ENCODE peak calls at places on chromosome 16, in four cellular contexts. T is brain microvascular endothelial cell, Z is fibroblast of lung, C is ovary. R is an unnamed sample.

GRCh38 chr16:797120-797420 is 3.5 kb downstream of the GNG13 start:
- DNase-seq in T (no peak), Z (no peak), C (no peak), R (no peak)

GRCh38 chr16:88455610-88456355 is 2.7 kb downstream of the ZFPM1 start:
- DNase-seq in T (peak), Z (peak), C (peak), R (peak)

GRCh38 chr16:10180771-10181163 is 1.5 kb downstream of the GRIN2A start:
- DNase-seq in T (no peak), Z (peak), C (peak), R (peak)

GRCh38 chr16:75733305-75734141 is 7.2 kb upstream of the CPHXL start:
- DNase-seq in T (peak), Z (peak), C (peak), R (peak)

GRCh38 chr16:87681990-87682570 is 79.8 kb downstream of the JPH3 start:
- DNase-seq in T (peak), Z (peak), C (no peak), R (peak)

GRCh38 chr16:1789643-1790045 is 3.9 kb downstream of the IGFALS start:
- DNase-seq in T (no peak), Z (no peak), C (peak), R (no peak)

GRCh38 chr16:75244844-75245758 is 6.3 kb downstream of the BCAR1 start:
- DNase-seq in T (peak), Z (peak), C (peak), R (no peak)

GRCh38 chr16:85103096-85104079 is 8.9 kb downstream of the CIBAR2 start:
- DNase-seq in T (no peak), Z (no peak), C (no peak), R (no peak)

GRCh38 chr16:30786115-30786935 is 680 bp downstream of the ZNF629 start:
- DNase-seq in T (peak), Z (peak), C (peak), R (peak)

GRCh38 chr16:11796227-11797165 is 562 bp downstream of the ZC3H7A start:
- DNase-seq in T (no peak), Z (peak), C (peak), R (no peak)

GRCh38 chr16:53775821-53776431 is 72.0 kb downstream of the FTO start:
- DNase-seq in T (peak), Z (peak), C (no peak), R (peak)

GRCh38 chr16:4942481-4942880 is 5.5 kb upstream of the PPL start:
- DNase-seq in T (no peak), Z (no peak), C (no peak), R (no peak)
- H3K27ac ChIP-seq in T (no peak), Z (peak), C (peak), R (no peak)

DNA sequence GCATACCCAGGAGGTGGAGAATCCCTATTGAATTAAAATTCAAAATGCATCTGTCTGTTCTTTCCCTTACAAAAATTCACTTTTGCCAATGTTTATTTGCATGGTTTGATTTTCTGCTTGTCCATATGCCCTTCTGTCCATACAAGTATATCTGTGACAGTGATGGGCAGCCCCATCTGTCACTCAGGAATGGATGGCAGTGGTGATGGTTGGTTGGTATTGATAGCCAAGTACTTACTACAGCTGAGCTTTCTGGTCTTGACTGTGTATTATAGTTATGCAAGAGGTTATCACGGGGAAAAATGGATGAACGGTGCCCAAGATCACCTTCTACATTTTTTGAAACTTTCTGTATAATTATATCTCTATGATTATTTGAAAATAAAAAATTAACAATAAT is 171.0 kb downstream of the RBFOX1 start:
- DNase-seq in T (no peak), Z (no peak), C (no peak), R (no peak)
- H3K27ac ChIP-seq in T (no peak), Z (no peak), C (no peak), R (no peak)

GRCh38 chr16:50607051-50607431 is 58.8 kb downstream of the NKD1 start:
- DNase-seq in T (no peak), Z (no peak), C (no peak), R (no peak)
- H3K27ac ChIP-seq in T (no peak), Z (no peak), C (no peak), R (no peak)

GRCh38 chr16:79329163-79329521 is 271.4 kb downstream of the MAF start:
- DNase-seq in T (no peak), Z (no peak), C (no peak), R (no peak)

GRCh38 chr16:79329967-79330366 is 270.6 kb downstream of the MAF start:
- DNase-seq in T (no peak), Z (no peak), C (no peak), R (no peak)

GRCh38 chr16:79328327-79329162 is 272.0 kb downstream of the MAF start:
- DNase-seq in T (no peak), Z (no peak), C (no peak), R (no peak)

GRCh38 chr16:79334127-79334526 is 266.4 kb downstream of the MAF start:
- DNase-seq in T (no peak), Z (no peak), C (no peak), R (peak)

DNA sequence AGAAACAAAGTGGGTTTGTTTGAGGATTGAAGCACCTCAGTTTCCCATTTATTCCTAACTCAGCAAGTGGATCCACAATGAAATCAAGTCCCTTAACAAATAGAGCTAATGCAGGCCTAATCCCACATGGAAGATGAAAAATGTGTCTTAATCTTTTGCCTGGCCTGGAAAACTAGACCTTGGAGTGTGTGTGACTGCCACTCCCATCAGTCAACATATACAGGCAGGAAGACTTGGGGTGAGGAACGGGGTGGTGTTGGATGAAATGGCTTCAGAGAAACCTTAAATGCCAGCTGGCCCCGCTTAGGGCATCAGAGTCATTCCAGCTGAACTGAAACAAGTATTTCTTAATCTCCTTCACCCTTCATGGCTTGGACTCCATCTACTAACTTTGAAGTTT is 269.5 kb downstream of the MAF start:
- DNase-seq in T (no peak), Z (no peak), C (no peak), R (no peak)
- H3K27ac ChIP-seq in T (no peak), Z (no peak), C (no peak), R (no peak)

GRCh38 chr16:56363181-56363716 is 62.1 kb downstream of the AMFR start:
- DNase-seq in T (no peak), Z (no peak), C (no peak), R (no peak)

GRCh38 chr16:56363781-56364565 is 61.4 kb downstream of the AMFR start:
- DNase-seq in T (no peak), Z (no peak), C (no peak), R (no peak)

GRCh38 chr16:56362706-56363105 is 62.6 kb downstream of the AMFR start:
- DNase-seq in T (no peak), Z (no peak), C (no peak), R (no peak)

GRCh38 chr16:56360117-56361008 is 65.0 kb downstream of the AMFR start:
- DNase-seq in T (no peak), Z (no peak), C (peak), R (no peak)

DNA sequence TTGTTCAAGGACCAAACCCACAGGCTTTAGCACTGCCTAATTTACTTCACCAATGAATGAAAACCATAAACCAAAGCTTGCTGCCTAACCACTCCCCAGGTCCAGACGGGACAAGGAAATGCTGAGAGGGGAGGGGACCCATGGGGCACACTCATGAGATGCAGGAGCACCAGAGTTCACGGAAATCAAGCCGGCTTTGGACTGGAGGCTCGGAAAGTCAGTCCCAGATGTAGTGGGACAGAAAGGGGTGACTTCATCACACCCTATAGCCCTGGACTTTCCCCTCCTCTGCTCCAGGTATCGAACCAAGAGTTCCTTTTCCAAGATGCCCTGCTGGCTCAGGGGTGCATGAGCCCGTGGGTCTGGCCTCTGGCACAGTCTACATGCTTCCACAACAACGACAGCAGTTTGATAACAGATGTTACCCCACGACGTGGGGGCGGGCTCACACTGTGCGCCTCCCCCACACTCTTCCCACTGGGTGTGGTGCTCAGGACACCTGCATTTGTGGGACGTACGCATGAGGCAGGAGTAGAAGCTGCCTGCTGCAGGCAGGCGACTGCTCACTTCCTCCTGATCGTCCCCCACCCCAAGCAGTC is 63.2 kb downstream of the AMFR start:
- DNase-seq in T (no peak), Z (no peak), C (peak), R (no peak)
- H3K27ac ChIP-seq in T (no peak), Z (no peak), C (no peak), R (no peak)

DNA sequence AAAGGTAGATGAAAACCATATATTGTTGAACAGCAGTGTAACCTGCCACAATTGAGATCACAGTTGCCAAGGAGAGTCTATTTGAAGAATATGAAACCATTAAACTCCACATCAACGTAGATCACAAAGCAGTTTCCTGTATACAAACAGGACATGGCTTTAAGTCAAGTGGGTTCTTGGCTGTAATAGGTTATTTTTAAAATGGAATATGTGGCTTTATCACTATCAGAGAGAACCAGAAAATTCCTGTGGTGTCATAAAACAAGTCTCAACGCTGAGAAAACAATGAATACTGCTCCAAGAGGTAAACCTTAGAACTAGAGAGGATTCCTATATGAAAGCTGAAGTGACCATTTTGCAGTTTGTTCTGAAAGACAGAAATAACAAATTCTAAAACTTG is 999.7 kb downstream of the CDH11 start:
- DNase-seq in T (no peak), Z (peak), C (no peak), R (no peak)
- H3K27ac ChIP-seq in T (no peak), Z (no peak), C (no peak), R (no peak)

GRCh38 chr16:3051009-3051408 is 4.6 kb downstream of the MMP25 start:
- DNase-seq in T (no peak), Z (no peak), C (no peak), R (no peak)

GRCh38 chr16:3051489-3051888 is 5.1 kb downstream of the MMP25 start:
- DNase-seq in T (no peak), Z (no peak), C (no peak), R (no peak)

GRCh38 chr16:3047387-3047720 is 993 bp downstream of the MMP25 start:
- DNase-seq in T (no peak), Z (no peak), C (no peak), R (no peak)

GRCh38 chr16:3050487-3050886 is 4.1 kb downstream of the MMP25 start:
- DNase-seq in T (no peak), Z (no peak), C (no peak), R (no peak)

DNA sequence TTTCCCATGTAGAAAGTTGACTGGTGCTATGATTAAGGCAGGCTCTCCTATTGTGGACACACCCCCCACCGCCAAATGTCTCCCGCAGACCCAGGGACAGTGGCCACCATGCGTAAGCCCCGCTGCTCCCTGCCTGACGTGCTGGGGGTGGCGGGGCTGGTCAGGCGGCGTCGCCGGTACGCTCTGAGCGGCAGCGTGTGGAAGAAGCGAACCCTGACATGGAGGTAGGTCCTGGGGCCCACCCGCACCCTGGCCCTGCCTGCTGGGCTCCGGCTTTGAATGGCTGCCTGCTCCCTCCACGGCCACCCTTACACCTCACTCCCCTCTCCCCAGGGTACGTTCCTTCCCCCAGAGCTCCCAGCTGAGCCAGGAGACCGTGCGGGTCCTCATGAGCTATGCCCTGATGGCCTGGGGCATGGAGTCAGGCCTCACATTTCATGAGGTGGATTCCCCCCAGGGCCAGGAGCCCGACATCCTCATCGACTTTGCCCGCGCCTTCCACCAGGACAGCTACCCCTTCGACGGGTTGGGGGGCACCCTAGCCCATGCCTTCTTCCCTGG is 3.6 kb downstream of the MMP25 start:
- DNase-seq in T (no peak), Z (no peak), C (no peak), R (no peak)
- H3K27ac ChIP-seq in T (no peak), Z (no peak), C (no peak), R (no peak)

DNA sequence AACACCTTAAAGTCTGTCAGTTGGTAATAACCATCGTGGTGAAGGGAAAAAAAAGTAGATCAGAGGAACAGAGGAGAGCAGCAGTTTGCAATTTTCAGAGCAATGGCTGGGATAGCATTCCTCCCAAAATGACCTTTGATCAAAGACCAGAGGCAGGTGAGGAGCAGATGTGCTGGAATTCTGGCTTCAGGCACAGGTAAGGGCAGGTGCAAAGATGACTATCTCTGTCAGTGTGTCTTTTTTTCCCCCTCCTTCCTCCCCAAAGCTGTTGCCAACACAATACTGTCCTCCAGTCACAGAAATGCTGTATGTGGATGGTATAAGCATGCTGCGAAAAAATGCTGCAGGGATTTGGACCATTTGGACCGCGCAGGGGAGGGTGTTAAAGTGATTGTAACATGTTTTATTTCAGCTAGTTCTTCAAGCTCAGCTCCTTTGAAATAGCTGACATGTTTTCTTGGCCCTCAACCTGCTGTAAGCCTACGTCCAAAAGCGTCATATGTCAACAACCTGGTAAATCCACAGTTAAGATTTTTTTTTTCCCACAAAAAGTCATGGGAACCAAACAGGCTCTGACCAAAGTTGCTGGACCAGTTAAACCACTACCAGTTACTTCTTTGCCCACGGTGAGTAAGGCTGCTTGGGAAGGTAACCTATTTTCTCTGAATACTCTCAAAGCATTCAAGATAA is 166.5 kb downstream of the XYLT1 start:
- DNase-seq in T (no peak), Z (no peak), C (no peak), R (no peak)
- H3K27ac ChIP-seq in T (no peak), Z (no peak), C (peak), R (no peak)